ENCODE peak calls at places on chromosomes 2 and 18, in eight cellular contexts. A is smooth muscle cell of the brain vasculature, Y is anterior cingulate cortex, G is thoracic aorta, Z is C1 segment of cervical spinal cord, I is osteocyte, U is erythroblast, R is T follicular helper cell. S is an unnamed sample.

GRCh38 chr2:16940214-16940613 is 274.6 kb upstream of the CYRIA start:
- DNase-seq in A (no peak), Y (no peak), G (no peak), Z (no peak), I (no peak), U (no peak), R (no peak), S (no peak)

GRCh38 chr2:238731961-238732360 is 115.9 kb upstream of the TWIST2 start:
- DNase-seq in A (no peak), Y (no peak), G (no peak), Z (no peak), I (no peak), U (no peak), R (no peak), S (no peak)

GRCh38 chr18:12296087-12296403 is 12.0 kb upstream of the TUBB6 start:
- DNase-seq in A (no peak), Y (no peak), G (no peak), Z (no peak), I (no peak), U (peak; percentile 89), R (no peak), S (no peak)

GRCh38 chr18:38038242-38038641 is 472.6 kb upstream of the CELF4 start:
- DNase-seq in A (no peak), Y (no peak), G (no peak), Z (no peak), I (no peak), U (no peak), R (no peak), S (no peak)

GRCh38 chr18:80108122-80108536 is 933 bp upstream of the ADNP2 start:
- DNase-seq in A (no peak), Y (no peak), G (no peak), Z (no peak), I (no peak), U (peak; percentile 39), R (no peak), S (no peak)

GRCh38 chr2:159073256-159073655 is 104.8 kb downstream of the TANC1 start:
- DNase-seq in A (no peak), Y (no peak), G (no peak), Z (no peak), I (no peak), U (no peak), R (no peak), S (no peak)

GRCh38 chr2:149050188-149050587 is 11.7 kb downstream of the LYPD6B start:
- DNase-seq in A (no peak), Y (no peak), G (no peak), Z (no peak), I (no peak), U (no peak), R (no peak), S (no peak)

GRCh38 chr18:32566960-32567359 is 96.3 kb upstream of the GAREM1 start:
- DNase-seq in A (no peak), Y (no peak), G (no peak), Z (no peak), I (no peak), U (no peak), R (no peak), S (no peak)

GRCh38 chr18:68791801-68792200 is 6.1 kb upstream of the CCDC102B start:
- DNase-seq in A (no peak), Y (no peak), G (no peak), Z (no peak), I (no peak), U (no peak), R (no peak), S (no peak)

GRCh38 chr2:128408349-128409305 is 90.0 kb upstream of the HS6ST1 start:
- DNase-seq in A (no peak), Y (no peak), G (no peak), Z (no peak), I (peak; percentile 66), U (no peak), R (no peak), S (no peak)

GRCh38 chr18:79945118-79946042 is 6.1 kb downstream of the SLC66A2 start:
- DNase-seq in A (no peak), Y (no peak), G (no peak), Z (no peak), I (no peak), U (no peak), R (no peak), S (no peak)

GRCh38 chr2:235021752-235022151 is 69.9 kb downstream of the SH3BP4 start:
- DNase-seq in A (no peak), Y (no peak), G (no peak), Z (no peak), I (no peak), U (no peak), R (no peak), S (no peak)

GRCh38 chr2:237438082-237438925 is 24.3 kb upstream of the COL6A3 start:
- DNase-seq in A (no peak), Y (no peak), G (no peak), Z (no peak), I (no peak), U (no peak), R (no peak), S (no peak)

GRCh38 chr2:29113027-29113686 is 2.1 kb upstream of the CLIP4 start:
- DNase-seq in A (no peak), Y (no peak), G (no peak), Z (no peak), I (no peak), U (no peak), R (no peak), S (no peak)

GRCh38 chr2:148989882-148990493 is 48.5 kb upstream of the LYPD6B start:
- DNase-seq in A (peak; percentile 53), Y (no peak), G (no peak), Z (peak; percentile 19), I (no peak), U (peak; percentile 70), R (peak; percentile 34), S (peak; percentile 57)

GRCh38 chr2:237885931-237886701 is 26.7 kb downstream of the RAMP1 start:
- DNase-seq in A (no peak), Y (no peak), G (peak; percentile 50), Z (peak; percentile 47), I (no peak), U (no peak), R (no peak), S (no peak)

GRCh38 chr2:199484927-199485326 is 27.2 kb upstream of the SATB2 start:
- DNase-seq in A (no peak), Y (no peak), G (no peak), Z (no peak), I (no peak), U (no peak), R (no peak), S (no peak)

GRCh38 chr18:60984496-60984895 is 348.7 kb upstream of the CDH20 start:
- DNase-seq in A (no peak), Y (no peak), G (no peak), Z (no peak), I (no peak), U (no peak), R (no peak), S (no peak)

GRCh38 chr2:134431837-134432437 is 178.1 kb downstream of the MGAT5 start:
- DNase-seq in A (no peak), Y (no peak), G (no peak), Z (no peak), I (no peak), U (no peak), R (no peak), S (no peak)

GRCh38 chr2:160224060-160224459 is 24.0 kb upstream of the ITGB6 start:
- DNase-seq in A (peak; percentile 74), Y (no peak), G (no peak), Z (no peak), I (no peak), U (peak; percentile 3), R (no peak), S (peak; percentile 61)

GRCh38 chr2:233288663-233289062 is 19.0 kb upstream of the SAG start:
- DNase-seq in A (no peak), Y (no peak), G (no peak), Z (no peak), I (no peak), U (no peak), R (no peak), S (no peak)

GRCh38 chr2:180622122-180622918 is 358.1 kb upstream of the UBE2E3 start:
- DNase-seq in A (no peak), Y (no peak), G (no peak), Z (no peak), I (no peak), U (no peak), R (no peak), S (no peak)

GRCh38 chr18:64244571-64244970 is 95.7 kb upstream of the LINC00305 start:
- DNase-seq in A (no peak), Y (no peak), G (no peak), Z (no peak), I (no peak), U (no peak), R (no peak), S (no peak)

GRCh38 chr18:3626927-3627240 is 176.9 kb downstream of the TGIF1 start:
- DNase-seq in A (no peak), Y (no peak), G (no peak), Z (no peak), I (no peak), U (no peak), R (no peak), S (no peak)

GRCh38 chr18:24111936-24112335 is 26.9 kb upstream of the CABYR start:
- DNase-seq in A (no peak), Y (no peak), G (no peak), Z (no peak), I (no peak), U (no peak), R (no peak), S (no peak)

GRCh38 chr2:47429795-47430194 is 26.8 kb downstream of the MSH2 start:
- DNase-seq in A (no peak), Y (no peak), G (no peak), Z (no peak), I (no peak), U (no peak), R (no peak), S (no peak)

GRCh38 chr2:190696792-190697398 is 48.0 kb downstream of the NAB1 start:
- DNase-seq in A (no peak), Y (no peak), G (no peak), Z (no peak), I (no peak), U (no peak), R (no peak), S (no peak)

GRCh38 chr2:145123606-145124005 is 603.7 kb upstream of the ZEB2 start:
- DNase-seq in A (no peak), Y (peak; percentile 2), G (no peak), Z (no peak), I (no peak), U (no peak), R (no peak), S (no peak)